ENCODE peak calls at places on chromosome 10, in seven cellular contexts. J is HCT116, W is SK-N-SH, Q is K562, S is HepG2, L is H1, D is GM12878. P is an unnamed sample.
A peak's percentile ranks its signal among the peaks of the same experiment; 100 is the strongest.

GRCh38 chr10:118459642-118460193 is 117.6 kb upstream of the FAM204A start:
- DNase-seq in D (no peak), Q (peak; percentile 66), L (peak; percentile 69), J (peak; percentile 73), W (peak; percentile 63), S (peak; percentile 43), P (peak; percentile 76)

GRCh38 chr10:129025774-129026173 is 441.3 kb upstream of the MGMT start:
- DNase-seq in Q (no peak), S (no peak), J (no peak), D (no peak), W (no peak), L (no peak), P (no peak)

GRCh38 chr10:111648046-111648445 is 535.5 kb downstream of the GPAM start:
- DNase-seq in L (no peak), Q (no peak), W (peak; percentile 61), J (no peak), D (no peak), S (no peak), P (no peak)

GRCh38 chr10:128457136-128457535 is 330.9 kb upstream of the MKI67 start:
- DNase-seq in W (no peak), S (no peak), J (no peak), L (no peak), D (no peak), Q (no peak), P (no peak)

GRCh38 chr10:31261502-31262311 is 57.3 kb upstream of the ZEB1 start:
- DNase-seq in Q (no peak), S (no peak), W (no peak), J (no peak), D (no peak), L (no peak), P (no peak)

GRCh38 chr10:34348917-34349509 is 466.1 kb downstream of the PARD3 start:
- DNase-seq in L (no peak), W (no peak), J (no peak), S (no peak), D (no peak), Q (no peak), P (no peak)

GRCh38 chr10:15046626-15047025 is 2.9 kb downstream of the OLAH start:
- DNase-seq in Q (no peak), L (no peak), J (no peak), D (no peak), S (no peak), W (no peak), P (peak; percentile 74)

GRCh38 chr10:89215511-89215910 is 8.4 kb upstream of the CH25H start:
- DNase-seq in J (no peak), S (no peak), W (no peak), D (no peak), Q (no peak), L (no peak), P (no peak)

GRCh38 chr10:106836923-106837322 is 327.6 kb downstream of the SORCS1 start:
- DNase-seq in D (peak; percentile 83), S (no peak), L (no peak), J (no peak), Q (no peak), W (no peak), P (no peak)

GRCh38 chr10:43340101-43340500 is 31.3 kb upstream of the FXYD4 start:
- DNase-seq in S (no peak), L (no peak), W (no peak), Q (no peak), D (no peak), J (no peak), P (no peak)

GRCh38 chr10:102515724-102516123 is 12.0 kb downstream of the SUFU start:
- DNase-seq in S (no peak), W (no peak), Q (no peak), D (no peak), L (no peak), J (no peak), P (no peak)

GRCh38 chr10:102509387-102509786 is 5.6 kb downstream of the SUFU start:
- DNase-seq in W (no peak), D (no peak), L (no peak), Q (no peak), J (no peak), S (no peak), P (no peak)

GRCh38 chr10:102508506-102508905 is 4.7 kb downstream of the SUFU start:
- DNase-seq in L (no peak), W (no peak), Q (no peak), S (no peak), J (no peak), D (no peak), P (no peak)

GRCh38 chr10:102514487-102515311 is 10.9 kb downstream of the SUFU start:
- DNase-seq in W (no peak), D (no peak), Q (no peak), S (no peak), J (no peak), L (no peak), P (no peak)

DNA sequence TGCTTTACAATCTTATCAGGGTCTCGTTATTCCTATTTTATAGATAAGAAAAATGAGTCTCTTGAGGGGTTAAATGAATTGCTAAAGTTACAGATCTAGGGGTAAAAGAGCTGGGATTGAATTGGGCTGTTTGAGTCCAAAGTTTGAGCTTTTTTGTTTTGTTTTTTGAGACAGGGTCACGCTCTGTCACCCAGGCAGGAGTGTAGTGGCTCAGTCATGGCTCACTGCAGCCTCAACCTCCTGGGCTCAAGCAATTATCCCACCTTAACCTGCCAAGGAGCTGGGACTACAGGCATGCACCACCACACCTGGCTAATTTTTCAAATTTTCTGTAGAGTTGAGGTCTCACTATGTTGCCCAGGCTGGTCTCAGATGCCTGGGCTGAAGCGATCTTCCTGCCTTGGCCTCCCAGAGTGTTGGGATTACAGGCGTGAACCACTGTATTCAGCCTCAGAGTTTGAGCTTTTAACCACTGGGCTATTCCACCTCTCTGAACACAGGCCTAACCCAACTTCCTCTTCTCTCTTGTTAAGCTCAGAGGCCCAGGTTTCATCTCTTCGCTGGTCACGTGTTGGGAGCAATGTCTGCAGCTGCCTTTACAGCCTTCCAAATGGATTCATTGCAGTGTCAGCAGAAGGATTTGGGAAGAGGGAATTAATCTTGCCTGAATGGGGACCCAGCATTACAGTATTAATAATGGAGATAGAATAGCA is 7.9 kb downstream of the SUFU start:
- DNase-seq in W (no peak), D (peak; percentile 48), S (no peak), J (no peak), Q (no peak), L (no peak), P (no peak)
- TF ChIP-seq JUND in W (no peak), D (no peak), S (no peak), J (no peak), Q (no peak), L (no peak), P (no peak)

GRCh38 chr10:10644317-10645111 is 373.2 kb upstream of the CELF2 start:
- DNase-seq in D (no peak), W (no peak), Q (no peak), S (no peak), L (no peak), J (no peak), P (no peak)
- TF ChIP-seq JUND in D (no peak), W (no peak), Q (no peak), S (no peak), L (no peak), J (no peak), P (no peak)

GRCh38 chr10:132187421-132188138 is 832 bp downstream of the DPYSL4 start:
- DNase-seq in D (no peak), L (peak; percentile 70), S (no peak), J (no peak), W (peak; percentile 73), Q (no peak), P (no peak)

GRCh38 chr10:132184816-132185593 is 1.7 kb upstream of the DPYSL4 start:
- DNase-seq in L (no peak), J (no peak), D (no peak), W (no peak), Q (peak; percentile 14), S (no peak), P (no peak)

GRCh38 chr10:132188331-132188730 is 1.6 kb downstream of the DPYSL4 start:
- DNase-seq in W (no peak), J (no peak), Q (no peak), S (no peak), L (no peak), D (no peak), P (no peak)

GRCh38 chr10:132186488-132187413 is at the start of gene DPYSL4:
- DNase-seq in J (no peak), S (no peak), D (no peak), L (peak; percentile 76), W (peak; percentile 99), Q (peak; percentile 95), P (peak; percentile 15)

GRCh38 chr10:132185601-132186487 is 904 bp upstream of the DPYSL4 start:
- DNase-seq in S (no peak), L (peak; percentile 70), D (no peak), Q (peak; percentile 54), W (no peak), J (peak; percentile 7), P (peak; percentile 80)
- TF ChIP-seq JUND in S (no peak), L (no peak), D (no peak), Q (no peak), W (no peak), J (no peak), P (no peak)

GRCh38 chr10:70827358-70827757 is 11.6 kb downstream of the SGPL1 start:
- DNase-seq in J (no peak), L (no peak), D (no peak), Q (no peak), W (no peak), S (no peak), P (no peak)
- TF ChIP-seq JUND in J (no peak), L (no peak), D (no peak), Q (no peak), W (no peak), S (no peak), P (no peak)